ENCODE peak calls at places on chromosomes 11 and 22, in seven cellular contexts. A is neuronal stem cell, P is IMR-90, T is trophoblast cell, J is H9, Q is mesenchymal stem cell, H is H1. D is an unnamed sample.

GRCh38 chr11:790721-791564 is 1.1 kb upstream of the CEND1 start:
- DNase-seq in A (no peak), P (no peak), T (no peak), J (peak), Q (peak), H (no peak), D (peak)

GRCh38 chr11:15175780-15176179 is 61.1 kb downstream of the INSC start:
- DNase-seq in A (no peak), P (no peak), T (no peak), J (no peak), Q (no peak), H (no peak), D (no peak)

GRCh38 chr11:118087933-118088332 is 1.2 kb upstream of the SMIM35 start:
- DNase-seq in A (no peak), P (no peak), T (no peak), J (no peak), Q (no peak), H (no peak), D (no peak)

GRCh38 chr22:44894321-44894720 is 115.5 kb downstream of the PHF21B start:
- DNase-seq in A (no peak), P (no peak), T (no peak), J (no peak), Q (no peak), H (no peak), D (no peak)

GRCh38 chr22:45834241-45834640 is 142.7 kb downstream of the WNT7B start:
- DNase-seq in A (no peak), P (no peak), T (no peak), J (no peak), Q (no peak), H (no peak), D (no peak)

GRCh38 chr11:114057147-114057546 is 2.4 kb upstream of the ZBTB16 start:
- DNase-seq in A (peak), P (no peak), T (no peak), J (no peak), Q (no peak), H (no peak), D (no peak)

GRCh38 chr11:131486937-131487336 is 116.5 kb downstream of the NTM start:
- DNase-seq in A (no peak), P (no peak), T (no peak), J (no peak), Q (no peak), H (no peak), D (no peak)

GRCh38 chr11:126390418-126390817 is 34.9 kb downstream of the ST3GAL4 start:
- DNase-seq in A (no peak), P (no peak), T (no peak), J (no peak), Q (no peak), H (no peak), D (no peak)

GRCh38 chr11:114291381-114291780 is 4.8 kb upstream of the NNMT start:
- DNase-seq in A (no peak), P (peak), T (peak), J (no peak), Q (peak), H (no peak), D (no peak)

GRCh38 chr11:111417011-111417765 is 38.1 kb upstream of the POU2AF1 start:
- DNase-seq in A (no peak), P (peak), T (no peak), J (no peak), Q (peak), H (no peak), D (no peak)

GRCh38 chr11:73334244-73335203 is 26.4 kb downstream of the ARHGEF17 start:
- DNase-seq in A (no peak), P (peak), T (peak), J (no peak), Q (peak), H (no peak), D (peak)

GRCh38 chr11:126686938-126687337 is 313.6 kb downstream of the KIRREL3 start:
- DNase-seq in A (no peak), P (no peak), T (no peak), J (no peak), Q (no peak), H (no peak), D (no peak)

GRCh38 chr22:21876486-21877176 is 9.2 kb upstream of the MAPK1 start:
- DNase-seq in A (no peak), P (peak), T (no peak), J (no peak), Q (peak), H (no peak), D (peak)

GRCh38 chr11:116082256-116082655 is 578.0 kb upstream of the CADM1 start:
- DNase-seq in A (no peak), P (no peak), T (no peak), J (no peak), Q (no peak), H (no peak), D (no peak)

GRCh38 chr11:65522640-65523322 is 2.1 kb upstream of the SCYL1 start:
- DNase-seq in A (no peak), P (no peak), T (no peak), J (no peak), Q (peak), H (no peak), D (peak)

GRCh38 chr11:125141686-125142535 is 22.6 kb upstream of the PKNOX2 start:
- DNase-seq in A (peak), P (peak), T (no peak), J (peak), Q (peak), H (no peak), D (peak)

GRCh38 chr11:118109231-118109630 is 22.5 kb upstream of the SMIM35 start:
- DNase-seq in A (no peak), P (peak), T (peak), J (no peak), Q (no peak), H (no peak), D (no peak)

GRCh38 chr22:25159028-25159427 is 40.6 kb upstream of the CRYBB3 start:
- DNase-seq in A (no peak), P (no peak), T (no peak), J (no peak), Q (peak), H (no peak), D (peak)

GRCh38 chr11:105148241-105148640 is 8.7 kb upstream of the CARD18 start:
- DNase-seq in A (no peak), P (peak), T (no peak), J (no peak), Q (no peak), H (no peak), D (no peak)

GRCh38 chr22:30654361-30654760 is 13.3 kb downstream of the DUSP18 start:
- DNase-seq in A (no peak), P (no peak), T (no peak), J (no peak), Q (no peak), H (no peak), D (no peak)

GRCh38 chr22:30650508-30651116 is 15.0 kb downstream of the SLC35E4 start:
- DNase-seq in A (no peak), P (no peak), T (no peak), J (no peak), Q (no peak), H (no peak), D (no peak)

DNA sequence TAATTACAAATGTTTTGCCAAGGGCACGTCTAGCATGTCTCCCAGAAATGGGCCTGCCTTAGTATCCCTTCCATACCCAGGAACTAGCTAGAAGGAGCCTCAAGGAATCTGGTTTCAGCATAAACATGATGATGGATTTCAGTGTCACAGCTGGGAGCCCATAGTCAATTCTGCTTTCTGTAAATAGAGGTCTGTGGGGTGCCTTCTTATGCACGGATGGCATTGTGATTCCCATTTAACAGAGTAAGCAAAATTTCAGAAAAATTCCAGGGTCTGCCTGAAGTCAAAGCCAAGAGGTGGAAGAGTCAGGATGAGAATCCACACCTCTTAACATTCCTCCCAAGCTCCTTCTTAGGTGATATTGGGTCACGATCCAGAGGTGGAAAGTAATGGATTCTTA is 12.1 kb downstream of the DUSP18 start:
- DNase-seq in A (no peak), P (no peak), T (no peak), J (peak), Q (no peak), H (no peak), D (peak)
- H3K18ac ChIP-seq in A (no peak), P (no peak), T (no peak), J (no peak), Q (no peak), H (no peak), D (no peak)

GRCh38 chr11:10664511-10664910 is 29.0 kb downstream of the IRAG1 start:
- DNase-seq in A (no peak), P (no peak), T (no peak), J (no peak), Q (no peak), H (no peak), D (no peak)

GRCh38 chr11:10664005-10664404 is 29.6 kb downstream of the IRAG1 start:
- DNase-seq in A (no peak), P (no peak), T (no peak), J (no peak), Q (peak), H (no peak), D (no peak)

GRCh38 chr11:10666976-10667892 is 26.3 kb downstream of the IRAG1 start:
- DNase-seq in A (no peak), P (peak), T (no peak), J (no peak), Q (peak), H (no peak), D (no peak)

GRCh38 chr11:10669258-10670033 is 24.1 kb downstream of the IRAG1 start:
- DNase-seq in A (no peak), P (peak), T (no peak), J (no peak), Q (peak), H (no peak), D (no peak)

DNA sequence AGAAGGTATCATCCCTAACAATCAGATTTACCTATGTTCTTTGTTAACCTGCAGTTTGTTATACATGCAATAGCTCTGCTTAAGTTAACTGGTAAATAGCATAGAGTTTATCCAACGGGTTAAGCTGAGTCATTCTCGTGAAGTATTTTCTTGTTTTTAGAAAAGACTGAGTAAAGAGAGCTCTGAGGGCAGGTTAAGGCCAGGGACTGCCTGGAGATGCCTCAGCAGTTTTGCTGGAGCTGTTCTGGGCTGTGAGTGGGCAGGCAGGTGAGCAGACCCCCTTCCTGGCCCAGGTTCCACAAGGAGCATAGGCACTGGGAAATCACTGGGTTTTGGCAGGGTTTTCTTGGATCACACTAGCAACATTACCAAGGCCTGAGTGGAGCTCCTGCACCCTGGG is 27.0 kb downstream of the IRAG1 start:
- DNase-seq in A (no peak), P (peak), T (no peak), J (no peak), Q (peak), H (no peak), D (no peak)
- H3K18ac ChIP-seq in A (no peak), P (peak), T (peak), J (no peak), Q (peak), H (no peak), D (no peak)

GRCh38 chr11:31795706-31796522 is 15.2 kb downstream of the PAX6 start:
- DNase-seq in A (no peak), P (no peak), T (no peak), J (no peak), Q (no peak), H (no peak), D (no peak)
- H3K18ac ChIP-seq in A (peak), P (no peak), T (no peak), J (no peak), Q (no peak), H (no peak), D (no peak)

DNA sequence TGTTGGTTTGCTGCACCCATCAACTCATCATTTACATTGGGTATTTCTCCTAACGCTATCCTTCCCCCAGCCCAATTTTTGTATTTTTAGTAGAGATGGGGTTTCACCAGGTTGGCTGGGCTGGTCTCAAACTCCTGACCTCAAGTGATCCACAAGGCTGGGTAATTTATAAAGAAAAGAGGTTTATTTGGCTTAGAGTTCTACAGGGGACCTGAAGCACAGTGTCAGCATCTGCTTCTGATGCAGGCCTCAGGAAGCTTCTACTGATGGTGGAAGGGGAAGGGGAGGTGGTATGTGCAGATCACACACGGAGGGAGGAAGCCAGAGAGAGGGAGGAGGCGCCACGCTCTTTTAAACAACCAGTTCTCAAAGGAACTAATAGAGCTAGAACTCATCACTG is 25.8 kb downstream of the TANGO2 start:
- DNase-seq in A (no peak), P (no peak), T (no peak), J (no peak), Q (no peak), H (no peak), D (no peak)
- H3K18ac ChIP-seq in A (no peak), P (no peak), T (no peak), J (no peak), Q (no peak), H (no peak), D (no peak)

DNA sequence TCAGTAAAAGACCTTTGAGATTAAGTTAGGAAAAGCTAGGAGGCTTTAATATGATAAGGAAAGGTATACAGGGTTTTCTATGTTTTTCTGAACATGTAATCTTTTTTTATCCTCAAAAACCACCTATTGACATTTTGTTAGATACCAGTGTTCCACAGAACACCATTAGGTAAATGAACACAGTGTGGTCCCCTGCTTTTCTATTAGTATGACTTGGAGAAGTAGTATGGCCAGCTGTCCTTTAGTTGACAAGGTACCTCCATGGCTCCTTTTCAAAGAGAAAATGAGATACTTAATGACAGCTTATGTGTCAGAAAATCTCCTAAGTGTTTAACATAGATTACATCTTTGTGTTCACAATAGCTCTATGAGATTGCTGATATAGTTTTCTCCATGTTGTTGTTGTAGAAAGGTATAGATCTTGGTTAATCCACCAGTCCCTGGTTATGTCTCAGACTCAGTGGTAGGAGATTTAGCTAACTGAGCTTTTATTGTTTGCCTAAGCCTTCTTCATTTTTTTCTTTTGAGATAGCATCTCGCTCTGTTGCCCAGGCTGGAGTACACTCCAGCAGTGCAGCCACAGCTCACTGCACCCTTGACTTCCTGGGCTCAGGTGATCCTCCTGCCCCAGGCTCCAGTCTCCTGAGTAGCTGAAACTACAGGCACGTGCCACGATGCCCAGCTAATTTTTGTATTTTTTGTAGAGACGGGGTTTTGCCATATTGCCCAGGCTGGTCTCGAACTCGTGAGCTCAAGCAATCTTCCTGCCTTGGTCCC is 46.0 kb downstream of the STIM1 start:
- DNase-seq in A (no peak), P (no peak), T (no peak), J (no peak), Q (no peak), H (no peak), D (no peak)
- H3K18ac ChIP-seq in A (no peak), P (no peak), T (no peak), J (no peak), Q (no peak), H (no peak), D (no peak)

DNA sequence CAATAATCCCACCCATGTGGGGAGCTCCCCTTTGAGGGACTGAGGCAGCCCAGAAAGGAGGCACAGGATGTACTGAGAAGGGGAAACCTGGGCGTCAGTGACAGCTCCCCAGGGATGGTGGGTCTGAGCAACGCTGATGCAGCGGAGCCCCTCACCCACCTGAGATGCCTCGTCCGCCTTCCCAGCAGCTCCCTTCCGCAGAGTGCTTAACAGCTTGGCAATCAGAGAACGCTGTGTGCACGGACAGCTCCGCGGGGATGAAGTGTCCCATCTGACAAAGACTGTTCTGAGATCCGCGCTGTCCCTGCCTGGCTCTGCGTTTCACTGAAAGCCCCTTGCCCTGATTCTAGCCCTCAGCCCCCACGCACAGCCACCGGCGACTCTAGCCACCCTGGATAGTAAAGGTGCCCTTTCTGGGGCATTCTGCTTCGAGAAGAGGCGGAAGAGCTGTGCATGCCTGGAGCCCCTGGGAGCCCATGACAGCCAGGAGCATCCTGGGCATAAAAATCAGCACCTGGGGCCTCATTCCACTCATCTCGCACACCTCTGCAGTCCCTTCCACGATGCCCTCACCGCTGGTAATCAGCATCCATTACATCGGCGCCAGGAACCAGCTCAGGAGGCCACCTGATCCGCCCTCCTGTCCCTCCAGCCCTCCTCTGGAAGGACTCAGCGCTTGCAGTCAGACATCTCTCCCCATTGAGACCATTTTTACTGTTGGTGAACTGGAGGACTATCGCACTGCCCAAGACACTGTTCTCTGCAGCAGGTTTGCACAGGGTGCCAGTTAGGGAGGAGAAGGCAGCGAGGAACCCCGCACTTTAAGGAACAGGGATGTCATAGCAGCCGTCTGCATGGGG is 10.7 kb downstream of the KCNJ5 start:
- DNase-seq in A (no peak), P (no peak), T (no peak), J (peak), Q (no peak), H (no peak), D (peak)
- H3K18ac ChIP-seq in A (peak), P (no peak), T (no peak), J (no peak), Q (no peak), H (no peak), D (no peak)

DNA sequence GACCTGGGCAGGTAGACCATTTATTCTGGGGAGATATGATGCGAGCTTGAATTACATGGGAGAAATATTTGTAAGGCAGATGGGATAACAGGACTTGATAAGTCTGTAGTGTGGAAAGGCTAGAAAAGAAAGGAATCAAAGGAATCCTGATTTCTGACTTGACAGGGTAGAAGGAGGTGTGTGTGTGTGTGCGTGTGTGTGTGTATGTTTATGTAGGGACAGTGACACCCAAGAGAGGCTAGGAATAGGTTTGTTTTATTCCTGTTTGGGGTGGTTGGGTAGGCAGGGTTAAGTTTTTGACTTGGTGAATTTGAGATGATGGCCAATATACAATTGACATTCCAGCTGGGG is 390 bp upstream of the HTATIP2 start:
- DNase-seq in A (no peak), P (no peak), T (no peak), J (no peak), Q (no peak), H (no peak), D (no peak)
- H3K18ac ChIP-seq in A (no peak), P (peak), T (no peak), J (no peak), Q (no peak), H (no peak), D (no peak)